ENCODE peak calls at places on chromosome 13, in six cellular contexts. One of them, this sample, is unnamed.

GRCh38 chr13:65595881-65596280 is 1634.3 kb downstream of the PCDH9 start:
- DNase-seq in small intestine: no peak
- DNase-seq in fibroblast of lung: no peak
- DNase-seq in cardiac muscle cell: peak; percentile 60
- DNase-seq in H9: no peak
- DNase-seq in thyroid gland: no peak
- DNase-seq in this sample: no peak

GRCh38 chr13:33153421-33154381 is 131.9 kb downstream of the STARD13 start:
- DNase-seq in H9: no peak
- DNase-seq in thyroid gland: no peak
- DNase-seq in fibroblast of lung: no peak
- DNase-seq in small intestine: peak; percentile 58
- DNase-seq in cardiac muscle cell: peak; percentile 61
- DNase-seq in this sample: no peak

GRCh38 chr13:104008075-104008474 is 941.9 kb upstream of the SLC10A2 start:
- DNase-seq in fibroblast of lung: no peak
- DNase-seq in cardiac muscle cell: no peak
- DNase-seq in small intestine: no peak
- DNase-seq in thyroid gland: no peak
- DNase-seq in H9: no peak
- DNase-seq in this sample: no peak

GRCh38 chr13:30895773-30896172 is 10.3 kb upstream of the MEDAG start:
- DNase-seq in fibroblast of lung: peak; percentile 91
- DNase-seq in small intestine: no peak
- DNase-seq in thyroid gland: peak; percentile 32
- DNase-seq in cardiac muscle cell: peak; percentile 95
- DNase-seq in H9: no peak
- DNase-seq in this sample: no peak

GRCh38 chr13:21124853-21125252 is 51.5 kb downstream of the SKA3 start:
- DNase-seq in thyroid gland: peak; percentile 86
- DNase-seq in H9: peak; percentile 51
- DNase-seq in small intestine: no peak
- DNase-seq in cardiac muscle cell: peak; percentile 72
- DNase-seq in fibroblast of lung: peak; percentile 59
- DNase-seq in this sample: peak; percentile 46

GRCh38 chr13:44764334-44764733 is 188.2 kb upstream of the TSC22D1 start:
- DNase-seq in fibroblast of lung: no peak
- DNase-seq in small intestine: peak; percentile 95
- DNase-seq in thyroid gland: no peak
- DNase-seq in H9: no peak
- DNase-seq in cardiac muscle cell: peak; percentile 38
- DNase-seq in this sample: peak; percentile 82

GRCh38 chr13:32035701-32036100 is 4.1 kb downstream of the FRY start:
- DNase-seq in thyroid gland: no peak
- DNase-seq in fibroblast of lung: no peak
- DNase-seq in cardiac muscle cell: no peak
- DNase-seq in H9: no peak
- DNase-seq in small intestine: no peak
- DNase-seq in this sample: no peak

GRCh38 chr13:25902946-25903345 is 148.9 kb downstream of the SHISA2 start:
- DNase-seq in H9: no peak
- DNase-seq in thyroid gland: no peak
- DNase-seq in cardiac muscle cell: no peak
- DNase-seq in fibroblast of lung: no peak
- DNase-seq in small intestine: no peak
- DNase-seq in this sample: no peak

GRCh38 chr13:66402071-66402470 is 828.1 kb downstream of the PCDH9 start:
- DNase-seq in fibroblast of lung: peak; percentile 52
- DNase-seq in H9: no peak
- DNase-seq in small intestine: no peak
- DNase-seq in thyroid gland: no peak
- DNase-seq in cardiac muscle cell: no peak
- DNase-seq in this sample: no peak

GRCh38 chr13:68386808-68387207 is 1156.7 kb upstream of the PCDH9 start:
- DNase-seq in cardiac muscle cell: no peak
- DNase-seq in H9: no peak
- DNase-seq in fibroblast of lung: no peak
- DNase-seq in small intestine: no peak
- DNase-seq in thyroid gland: no peak
- DNase-seq in this sample: no peak

GRCh38 chr13:46593403-46593802 is 40.4 kb downstream of the LRCH1 start:
- DNase-seq in cardiac muscle cell: no peak
- DNase-seq in thyroid gland: no peak
- DNase-seq in fibroblast of lung: no peak
- DNase-seq in small intestine: no peak
- DNase-seq in H9: no peak
- DNase-seq in this sample: no peak

GRCh38 chr13:48533986-48534600 is 1.2 kb upstream of the RCBTB2 start:
- DNase-seq in small intestine: no peak
- DNase-seq in fibroblast of lung: no peak
- DNase-seq in thyroid gland: no peak
- DNase-seq in H9: no peak
- DNase-seq in cardiac muscle cell: no peak
- DNase-seq in this sample: no peak

GRCh38 chr13:54124700-54125099 is 1096.1 kb downstream of the OLFM4 start:
- DNase-seq in cardiac muscle cell: no peak
- DNase-seq in small intestine: no peak
- DNase-seq in H9: no peak
- DNase-seq in thyroid gland: no peak
- DNase-seq in fibroblast of lung: no peak
- DNase-seq in this sample: no peak

GRCh38 chr13:91643394-91643793 is 245.0 kb downstream of the GPC5 start:
- DNase-seq in H9: no peak
- DNase-seq in small intestine: no peak
- DNase-seq in fibroblast of lung: no peak
- DNase-seq in cardiac muscle cell: no peak
- DNase-seq in thyroid gland: no peak
- DNase-seq in this sample: no peak

GRCh38 chr13:33611016-33611805 is 206.7 kb upstream of the RFC3 start:
- DNase-seq in small intestine: peak; percentile 17
- DNase-seq in cardiac muscle cell: peak; percentile 95
- DNase-seq in thyroid gland: peak; percentile 72
- DNase-seq in fibroblast of lung: peak; percentile 88
- DNase-seq in H9: no peak
- DNase-seq in this sample: peak; percentile 58

GRCh38 chr13:36074659-36075058 is 56.5 kb downstream of the DCLK1 start:
- DNase-seq in cardiac muscle cell: peak; percentile 30
- DNase-seq in fibroblast of lung: no peak
- DNase-seq in small intestine: no peak
- DNase-seq in thyroid gland: no peak
- DNase-seq in H9: no peak
- DNase-seq in this sample: no peak

GRCh38 chr13:110211735-110212134 is 95.2 kb downstream of the COL4A1 start:
- DNase-seq in fibroblast of lung: no peak
- DNase-seq in cardiac muscle cell: no peak
- DNase-seq in H9: no peak
- DNase-seq in small intestine: no peak
- DNase-seq in thyroid gland: no peak
- DNase-seq in this sample: no peak

GRCh38 chr13:85970727-85971126 is 171.5 kb upstream of the SLITRK6 start:
- DNase-seq in H9: no peak
- DNase-seq in thyroid gland: no peak
- DNase-seq in small intestine: no peak
- DNase-seq in cardiac muscle cell: peak; percentile 17
- DNase-seq in fibroblast of lung: peak; percentile 60
- DNase-seq in this sample: no peak

GRCh38 chr13:46035066-46035465 is 17.5 kb downstream of the ZC3H13 start:
- DNase-seq in thyroid gland: no peak
- DNase-seq in fibroblast of lung: no peak
- DNase-seq in H9: no peak
- DNase-seq in cardiac muscle cell: no peak
- DNase-seq in small intestine: no peak
- DNase-seq in this sample: no peak

GRCh38 chr13:75469087-75469486 is 12.9 kb downstream of the TBC1D4 start:
- DNase-seq in thyroid gland: no peak
- DNase-seq in small intestine: no peak
- DNase-seq in cardiac muscle cell: no peak
- DNase-seq in H9: peak; percentile 52
- DNase-seq in fibroblast of lung: no peak
- DNase-seq in this sample: no peak

GRCh38 chr13:25493930-25494707 is 122.3 kb downstream of the ATP8A2 start:
- DNase-seq in thyroid gland: no peak
- DNase-seq in H9: peak; percentile 52
- DNase-seq in fibroblast of lung: no peak
- DNase-seq in cardiac muscle cell: no peak
- DNase-seq in small intestine: no peak
- DNase-seq in this sample: no peak

GRCh38 chr13:43878897-43879322 is 630 bp downstream of the CCDC122 start:
- DNase-seq in H9: peak; percentile 52
- DNase-seq in thyroid gland: peak; percentile 72
- DNase-seq in cardiac muscle cell: peak; percentile 81
- DNase-seq in small intestine: peak; percentile 59
- DNase-seq in fibroblast of lung: peak; percentile 72
- DNase-seq in this sample: peak; percentile 72

GRCh38 chr13:35769812-35770211 is 293.3 kb upstream of the MAB21L1 start:
- DNase-seq in small intestine: no peak
- DNase-seq in thyroid gland: no peak
- DNase-seq in H9: no peak
- DNase-seq in cardiac muscle cell: no peak
- DNase-seq in fibroblast of lung: no peak
- DNase-seq in this sample: no peak

GRCh38 chr13:50162001-50162400 is 146.8 kb downstream of the KCNRG start:
- DNase-seq in H9: no peak
- DNase-seq in cardiac muscle cell: no peak
- DNase-seq in thyroid gland: no peak
- DNase-seq in fibroblast of lung: no peak
- DNase-seq in small intestine: no peak
- DNase-seq in this sample: no peak

GRCh38 chr13:50159613-50160012 is 144.4 kb downstream of the KCNRG start:
- DNase-seq in small intestine: no peak
- DNase-seq in fibroblast of lung: no peak
- DNase-seq in cardiac muscle cell: no peak
- DNase-seq in thyroid gland: no peak
- DNase-seq in H9: no peak
- DNase-seq in this sample: no peak

GRCh38 chr13:50161052-50161451 is 145.8 kb downstream of the KCNRG start:
- DNase-seq in H9: no peak
- DNase-seq in fibroblast of lung: peak; percentile 45
- DNase-seq in small intestine: no peak
- DNase-seq in cardiac muscle cell: peak; percentile 69
- DNase-seq in thyroid gland: no peak
- DNase-seq in this sample: no peak

GRCh38 chr13:50158385-50159165 is 143.3 kb downstream of the KCNRG start:
- DNase-seq in small intestine: no peak
- DNase-seq in thyroid gland: no peak
- DNase-seq in cardiac muscle cell: no peak
- DNase-seq in H9: no peak
- DNase-seq in fibroblast of lung: no peak
- DNase-seq in this sample: no peak

DNA sequence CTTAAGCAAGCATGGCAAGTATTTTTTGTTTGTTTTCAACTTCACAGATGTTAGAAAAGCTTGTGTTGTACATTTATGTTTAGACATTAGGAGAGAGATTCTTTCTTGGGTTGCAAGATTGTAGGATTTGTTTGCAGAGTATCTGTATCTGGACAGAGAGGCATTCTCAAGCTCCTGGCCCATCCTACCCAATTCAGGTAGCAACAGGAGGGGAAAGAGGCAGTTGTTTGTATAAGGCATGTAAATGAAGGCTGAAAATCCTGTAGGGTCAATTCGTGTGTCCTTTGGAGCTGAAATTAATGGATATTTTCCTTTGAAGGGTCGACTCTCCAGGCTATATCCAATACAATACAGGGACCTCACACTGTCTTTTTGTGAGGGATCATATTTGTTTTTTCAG is 147.3 kb downstream of the KCNRG start:
- DNase-seq in fibroblast of lung: no peak
- DNase-seq in small intestine: no peak
- DNase-seq in H9: no peak
- DNase-seq in thyroid gland: no peak
- DNase-seq in cardiac muscle cell: no peak
- DNase-seq in this sample: no peak
- H3K4me1 ChIP-seq in fibroblast of lung: peaks cover 2% of the 10 kb centered on the region
- H3K4me1 ChIP-seq in small intestine: no peaks in the 10 kb centered on the region
- H3K4me1 ChIP-seq in H9: peaks cover 6% of the 10 kb centered on the region
- H3K4me1 ChIP-seq in thyroid gland: no peaks in the 10 kb centered on the region
- H3K4me1 ChIP-seq in cardiac muscle cell: no peaks in the 10 kb centered on the region
- H3K4me1 ChIP-seq in this sample: peaks cover 4% of the 10 kb centered on the region

GRCh38 chr13:98260357-98261164 is 83.5 kb upstream of the RNF113B start:
- DNase-seq in H9: no peak
- DNase-seq in cardiac muscle cell: no peak
- DNase-seq in small intestine: no peak
- DNase-seq in thyroid gland: peak; percentile 37
- DNase-seq in fibroblast of lung: no peak
- DNase-seq in this sample: no peak
- H3K4me1 ChIP-seq in H9: peaks cover 2% of the 10 kb centered on the region
- H3K4me1 ChIP-seq in cardiac muscle cell: peaks cover 11% of the 10 kb centered on the region
- H3K4me1 ChIP-seq in small intestine: no peaks in the 10 kb centered on the region
- H3K4me1 ChIP-seq in thyroid gland: peaks cover 39% of the 10 kb centered on the region
- H3K4me1 ChIP-seq in fibroblast of lung: peaks cover 4% of the 10 kb centered on the region
- H3K4me1 ChIP-seq in this sample: peaks cover 35% of the 10 kb centered on the region

DNA sequence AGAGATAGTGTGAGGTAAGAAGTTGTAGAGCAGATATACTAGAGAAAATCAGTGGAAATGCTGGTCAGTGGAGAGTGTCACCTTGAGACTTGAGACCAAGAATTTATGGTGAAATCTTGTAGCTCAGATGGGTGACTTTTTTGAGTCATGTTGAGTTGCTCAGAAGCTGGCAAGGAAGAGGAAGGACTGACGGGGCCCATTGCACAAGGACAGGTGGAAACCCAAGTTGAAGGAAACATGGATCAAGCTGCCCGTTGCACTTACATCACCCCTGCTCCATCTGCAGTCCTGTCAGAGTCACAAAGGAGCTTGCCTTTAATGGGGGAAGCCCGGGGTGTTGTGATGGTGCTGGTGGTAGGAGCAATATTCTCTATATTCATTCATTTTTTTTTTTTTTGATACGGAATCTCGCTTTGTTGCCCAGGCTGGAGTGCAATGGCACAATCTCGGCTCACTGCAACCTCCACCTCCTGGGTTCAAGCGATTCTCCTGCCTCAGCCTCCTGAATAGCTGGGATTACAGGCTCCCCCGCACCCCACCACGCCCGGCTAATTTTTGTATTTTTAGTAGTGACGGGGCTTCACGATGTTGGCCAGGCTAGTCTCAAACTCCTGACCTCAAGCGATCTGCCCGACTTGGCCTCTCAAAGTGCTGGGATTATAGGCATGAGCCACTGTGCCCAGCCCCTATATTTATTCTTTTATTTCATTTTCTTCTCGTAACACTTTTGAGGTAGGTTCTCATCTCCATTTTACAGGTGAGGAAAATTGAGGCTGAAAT is 27.4 kb downstream of the UBAC2 start:
- DNase-seq in fibroblast of lung: no peak
- DNase-seq in H9: no peak
- DNase-seq in cardiac muscle cell: no peak
- DNase-seq in thyroid gland: no peak
- DNase-seq in small intestine: no peak
- DNase-seq in this sample: no peak
- H3K4me1 ChIP-seq in fibroblast of lung: peaks cover 5% of the 10 kb centered on the region
- H3K4me1 ChIP-seq in H9: no peaks in the 10 kb centered on the region
- H3K4me1 ChIP-seq in cardiac muscle cell: peaks cover 10% of the 10 kb centered on the region
- H3K4me1 ChIP-seq in thyroid gland: peaks cover 14% of the 10 kb centered on the region
- H3K4me1 ChIP-seq in small intestine: peaks cover 9% of the 10 kb centered on the region
- H3K4me1 ChIP-seq in this sample: peaks cover 8% of the 10 kb centered on the region

DNA sequence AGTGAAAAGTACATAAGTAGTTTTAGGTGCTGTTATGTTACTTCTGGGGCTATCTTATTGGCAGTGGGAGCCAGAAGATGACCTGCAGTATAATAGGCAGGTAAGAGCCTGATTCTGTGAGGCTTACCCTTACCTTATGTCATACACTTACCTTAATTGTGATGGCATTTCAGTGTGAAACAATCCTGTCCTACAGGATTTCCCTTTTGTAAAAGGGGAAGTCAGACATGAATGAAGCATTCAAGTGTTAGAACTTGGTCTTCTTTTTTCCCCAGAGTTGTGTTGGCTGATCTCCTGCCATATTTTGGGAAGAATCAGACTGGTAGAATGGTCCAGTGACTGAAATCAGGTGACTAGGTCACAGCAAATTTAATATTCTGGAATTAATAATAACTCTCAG is 55.2 kb downstream of the SGCG start:
- DNase-seq in small intestine: no peak
- DNase-seq in fibroblast of lung: no peak
- DNase-seq in H9: no peak
- DNase-seq in thyroid gland: no peak
- DNase-seq in cardiac muscle cell: no peak
- DNase-seq in this sample: no peak
- H3K4me1 ChIP-seq in small intestine: no peaks in the 10 kb centered on the region
- H3K4me1 ChIP-seq in fibroblast of lung: no peaks in the 10 kb centered on the region
- H3K4me1 ChIP-seq in H9: no peaks in the 10 kb centered on the region
- H3K4me1 ChIP-seq in thyroid gland: no peaks in the 10 kb centered on the region
- H3K4me1 ChIP-seq in cardiac muscle cell: no peaks in the 10 kb centered on the region
- H3K4me1 ChIP-seq in this sample: no peaks in the 10 kb centered on the region

This sample was measured in body of pancreas.